ENCODE peak calls at places on chromosomes 4 and X, in five cellular contexts. O is suprapubic skin, Z is adipocyte, S is upper lobe of left lung, U is GM12878. R is an unnamed sample.

GRCh38 chrX:24874604-24875247 is 141.0 kb downstream of the ARX start:
- DNase-seq in O (no peak), Z (no peak), S (no peak), U (no peak), R (no peak)

GRCh38 chr4:76947369-76947768 is 2.2 kb upstream of the SEPTIN11 start:
- DNase-seq in O (no peak), Z (no peak), S (no peak), U (no peak), R (no peak)

GRCh38 chr4:156711196-156711590 is 260.4 kb downstream of the PDGFC start:
- DNase-seq in O (no peak), Z (no peak), S (no peak), U (no peak), R (no peak)

GRCh38 chr4:55297346-55297745 is 48.7 kb upstream of the SRD5A3 start:
- DNase-seq in O (no peak), Z (no peak), S (no peak), U (no peak), R (no peak)

GRCh38 chrX:69179380-69179911 is 14.2 kb upstream of the PJA1 start:
- DNase-seq in O (no peak), Z (no peak), S (no peak), U (no peak), R (no peak)

GRCh38 chrX:47843363-47843762 is 6.7 kb downstream of the ZNF81 start:
- DNase-seq in O (no peak), Z (no peak), S (no peak), U (no peak), R (no peak)

GRCh38 chr4:146245246-146245645 is 30.9 kb downstream of the REELD1 start:
- DNase-seq in O (no peak), Z (no peak), S (no peak), U (no peak), R (no peak)

GRCh38 chr4:184007891-184008290 is 102.8 kb downstream of the STOX2 start:
- DNase-seq in O (no peak), Z (no peak), S (no peak), U (no peak), R (no peak)

GRCh38 chr4:122665148-122665547 is 44.3 kb upstream of the IL21 start:
- DNase-seq in O (no peak), Z (peak; percentile 51), S (no peak), U (no peak), R (no peak)

GRCh38 chr4:10207116-10207515 is 90.5 kb upstream of the WDR1 start:
- DNase-seq in O (no peak), Z (no peak), S (no peak), U (no peak), R (no peak)

GRCh38 chr4:152107736-152108500 is 347.1 kb upstream of the GATB start:
- DNase-seq in O (no peak), Z (no peak), S (no peak), U (no peak), R (no peak)

DNA sequence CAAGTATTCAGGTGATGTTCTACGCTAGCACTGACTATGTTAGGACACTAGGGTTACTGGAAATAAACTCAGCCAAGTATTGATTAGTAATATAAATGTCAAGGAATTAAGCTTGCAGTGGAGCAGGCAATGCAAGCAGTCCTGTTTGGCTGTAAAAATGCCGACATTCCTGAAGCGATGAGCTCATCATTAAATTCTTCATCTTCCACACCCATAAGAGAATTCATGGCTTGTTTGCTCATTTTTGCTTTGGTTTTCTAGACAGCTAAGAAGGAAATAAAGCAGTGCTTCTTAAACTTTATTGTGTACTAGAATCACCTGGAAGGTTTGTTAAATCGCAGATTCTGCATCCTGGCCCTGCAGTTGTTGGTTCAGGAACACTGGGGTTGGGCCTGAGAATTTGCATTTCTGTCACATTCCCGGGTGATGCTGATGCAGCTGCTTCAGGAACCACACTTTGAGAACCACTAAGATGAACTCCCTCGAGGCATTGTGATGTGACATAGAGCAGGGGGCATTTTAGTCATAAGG is 17.8 kb downstream of the ANXA3 start:
- DNase-seq in O (no peak), Z (peak; percentile 83), S (no peak), U (no peak), R (no peak)
- H3K4me3 ChIP-seq in O (no peak overlapping the region), Z (no peak overlapping the region), S (no peak overlapping the region), U (no peak overlapping the region), R (no peak overlapping the region)

DNA sequence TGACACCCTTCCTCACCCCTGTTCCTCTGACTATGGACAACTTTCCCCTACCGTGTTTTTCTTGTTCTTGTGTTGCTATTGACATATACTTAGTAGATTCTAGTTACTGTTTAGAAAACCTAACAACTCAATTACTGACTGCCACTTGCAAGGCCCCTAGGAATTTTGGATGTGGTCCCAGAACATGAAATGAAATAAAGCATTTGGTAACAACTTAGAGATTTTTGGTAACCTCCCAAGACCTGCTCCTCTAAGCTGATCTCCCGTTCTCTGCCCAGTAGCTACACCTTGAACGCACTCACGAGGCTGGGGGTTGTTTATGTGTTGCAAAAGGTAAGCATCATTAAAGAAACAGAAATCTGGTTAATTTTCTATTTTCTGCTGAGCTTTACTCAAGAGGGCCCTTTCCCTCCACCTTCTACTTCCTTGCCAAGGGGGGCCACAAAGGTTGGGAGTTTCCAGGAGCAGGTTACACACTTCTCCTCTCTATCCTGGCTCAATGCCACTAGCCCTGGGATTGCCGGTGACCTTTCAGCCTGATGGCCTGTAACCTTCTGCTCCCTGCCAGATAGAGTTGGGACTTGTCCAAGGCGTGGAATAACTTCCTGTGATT is 20.5 kb downstream of the GAB3 start:
- DNase-seq in O (no peak), Z (peak; percentile 83), S (peak; percentile 63), U (no peak), R (no peak)
- H3K4me3 ChIP-seq in O (no peak overlapping the region), Z (peak overlapping the region; percentile 32), S (no peak overlapping the region), U (no peak overlapping the region), R (no peak overlapping the region)

GRCh38 chr4:116702949-116703348 is 382.4 kb downstream of the TRAM1L1 start:
- DNase-seq in O (no peak), Z (no peak), S (no peak), U (no peak), R (no peak)
- H3K4me3 ChIP-seq in O (no peak overlapping the region), Z (no peak overlapping the region), S (no peak overlapping the region), U (no peak overlapping the region), R (no peak overlapping the region)

GRCh38 chrX:147913570-147913969 is 1.9 kb downstream of the FMR1 start:
- DNase-seq in O (no peak), Z (no peak), S (no peak), U (no peak), R (no peak)
- H3K4me3 ChIP-seq in O (peak overlapping the region; percentile 71), Z (peak overlapping the region; percentile 87), S (peak overlapping the region; percentile 68), U (peak overlapping the region; percentile 71), R (peak overlapping the region; percentile 84)

DNA sequence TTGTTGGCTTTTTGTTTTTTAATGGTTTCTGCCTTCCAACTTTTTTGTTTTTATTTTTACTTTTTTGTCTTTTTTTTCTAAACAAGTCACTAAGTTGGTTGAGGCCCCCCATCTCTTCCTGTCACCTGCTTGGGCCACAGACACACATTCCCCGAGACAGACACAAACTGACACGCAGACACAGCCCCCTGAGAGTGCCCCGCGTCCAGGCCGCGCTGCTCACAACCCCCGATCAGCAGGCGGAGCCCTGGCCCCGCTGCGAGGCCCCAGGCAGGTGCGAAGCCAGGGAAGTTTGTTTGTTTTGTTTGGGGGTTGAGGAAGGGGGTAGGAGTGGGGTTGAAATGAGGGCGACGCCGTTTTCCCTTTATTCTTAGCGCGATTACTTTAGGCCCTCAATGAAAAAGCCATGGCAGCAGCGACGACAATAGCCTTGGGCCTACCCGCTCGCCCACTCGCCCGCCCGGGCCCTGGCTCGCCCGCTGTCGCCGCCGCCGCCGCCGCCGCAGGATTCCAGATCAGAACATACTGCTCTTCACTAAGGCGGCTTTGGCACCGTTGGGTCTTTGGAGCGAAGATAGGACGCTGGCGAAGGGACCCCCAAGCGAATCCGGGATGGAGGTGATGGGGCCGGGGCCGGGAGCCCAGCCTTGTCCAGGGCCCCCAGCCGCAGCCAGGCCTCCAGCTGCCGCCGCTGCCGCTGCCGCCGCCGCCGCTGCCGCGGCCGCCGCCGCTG is 3.1 kb downstream of the PHOX2B start:
- DNase-seq in O (no peak), Z (no peak), S (no peak), U (no peak), R (no peak)
- H3K4me3 ChIP-seq in O (no peak overlapping the region), Z (no peak overlapping the region), S (no peak overlapping the region), U (no peak overlapping the region), R (no peak overlapping the region)

GRCh38 chr4:48493485-48494100 is 3.5 kb downstream of the ZAR1 start:
- DNase-seq in O (no peak), Z (peak; percentile 57), S (no peak), U (no peak), R (no peak)

GRCh38 chr4:48491514-48492176 is 1.6 kb downstream of the ZAR1 start:
- DNase-seq in O (no peak), Z (no peak), S (no peak), U (no peak), R (no peak)

GRCh38 chr4:48489683-48490011 is 405 bp upstream of the ZAR1 start:
- DNase-seq in O (no peak), Z (no peak), S (no peak), U (no peak), R (no peak)

GRCh38 chr4:48490680-48491513 is 845 bp downstream of the ZAR1 start:
- DNase-seq in O (no peak), Z (no peak), S (no peak), U (no peak), R (no peak)

DNA sequence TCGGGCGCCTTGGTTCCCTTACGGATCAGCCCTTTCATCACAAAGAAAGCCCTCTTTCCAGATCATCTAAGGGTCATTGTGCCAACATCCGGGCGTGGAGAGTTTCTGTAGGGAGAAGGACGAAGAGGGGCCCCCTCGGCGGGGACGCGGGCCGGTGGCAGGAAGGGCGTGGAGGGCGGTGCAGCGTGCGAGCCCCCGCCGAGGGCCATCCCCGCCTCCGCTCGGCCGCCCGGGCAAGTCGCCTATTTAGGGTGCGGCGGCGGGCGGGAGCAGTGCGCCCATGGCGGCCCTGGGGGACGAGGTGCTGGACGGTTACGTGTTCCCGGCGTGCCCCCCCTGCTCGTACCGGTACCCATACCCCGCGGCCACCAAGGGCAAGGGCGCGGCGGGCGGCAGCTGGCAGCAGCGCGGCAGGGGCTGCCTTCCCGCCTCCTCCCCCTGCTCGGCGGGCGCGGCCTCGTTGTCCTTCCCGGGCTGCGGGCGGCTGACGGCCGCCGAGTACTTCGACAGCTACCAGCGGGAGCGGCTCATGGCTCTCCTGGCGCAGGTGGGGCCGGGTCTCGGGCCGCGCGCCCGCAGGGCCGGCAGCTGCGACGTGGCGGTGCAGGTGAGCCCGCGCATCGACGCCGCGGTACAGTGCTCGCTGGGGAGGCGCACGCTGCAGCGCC is at the start of gene ZAR1:
- DNase-seq in O (no peak), Z (no peak), S (no peak), U (no peak), R (no peak)
- H3K4me3 ChIP-seq in O (peak within 1 kb of the TSS; percentile 51), Z (peak within 1 kb of the TSS; percentile 25), S (peak within 1 kb of the TSS; percentile 47), U (peak within 1 kb of the TSS; percentile 19), R (peak within 1 kb of the TSS; percentile 9)